ENCODE peak calls at places on chromosomes 3 and 15, in six cellular contexts. W is activated T-cell treated with anti-CD3 and anti-CD28 coated beads for 1 hour, P is GM10248, J is hepatocyte, D is Caki2, F is NCI-H345. K is an unnamed sample.

GRCh38 chr15:39657181-39657580 is 76.3 kb downstream of the THBS1 start:
- DNase-seq in W (no peak), P (no peak), J (no peak), D (no peak), F (no peak), K (no peak)

GRCh38 chr3:152183473-152183872 is 85.3 kb upstream of the MBNL1 start:
- DNase-seq in W (peak), P (peak), J (peak), D (peak), F (peak), K (peak)

GRCh38 chr15:75206803-75207617 is 5.3 kb downstream of the C15orf39 start:
- DNase-seq in W (no peak), P (no peak), J (no peak), D (no peak), F (no peak), K (no peak)

GRCh38 chr3:12663311-12663935 is 494 bp downstream of the RAF1 start:
- DNase-seq in W (peak), P (no peak), J (peak), D (no peak), F (no peak), K (peak)

GRCh38 chr3:194631696-194632095 is 1.5 kb downstream of the TMEM44 start:
- DNase-seq in W (no peak), P (no peak), J (no peak), D (no peak), F (no peak), K (no peak)

GRCh38 chr3:79167651-79168416 is 600.0 kb downstream of the ROBO1 start:
- DNase-seq in W (no peak), P (no peak), J (peak), D (peak), F (no peak), K (no peak)

GRCh38 chr15:70197318-70197944 is 99.7 kb upstream of the TLE3 start:
- DNase-seq in W (no peak), P (no peak), J (no peak), D (no peak), F (no peak), K (no peak)

GRCh38 chr3:195106418-195106906 is 164.5 kb downstream of the XXYLT1 start:
- DNase-seq in W (peak), P (peak), J (peak), D (no peak), F (peak), K (peak)

GRCh38 chr15:99486371-99487336 is 79.1 kb upstream of the MEF2A start:
- DNase-seq in W (no peak), P (no peak), J (peak), D (peak), F (peak), K (no peak)

GRCh38 chr15:83694538-83694937 is 40.6 kb downstream of the ADAMTSL3 start:
- DNase-seq in W (no peak), P (no peak), J (no peak), D (no peak), F (no peak), K (no peak)

GRCh38 chr15:51243774-51244173 is 94.6 kb downstream of the CYP19A1 start:
- DNase-seq in W (no peak), P (no peak), J (peak), D (no peak), F (no peak), K (no peak)

GRCh38 chr3:150765949-150766720 is 3.2 kb upstream of the SIAH2 start:
- DNase-seq in W (no peak), P (peak), J (no peak), D (no peak), F (no peak), K (no peak)

GRCh38 chr3:45140392-45140791 is 5.8 kb downstream of the CDCP1 start:
- DNase-seq in W (no peak), P (no peak), J (no peak), D (no peak), F (no peak), K (no peak)

GRCh38 chr3:151765685-151766084 is 32.0 kb downstream of the AADACL2 start:
- DNase-seq in W (no peak), P (no peak), J (no peak), D (no peak), F (no peak), K (no peak)

GRCh38 chr3:16606398-16606797 is 1.2 kb upstream of the DAZL start:
- DNase-seq in W (no peak), P (no peak), J (no peak), D (no peak), F (no peak), K (no peak)

GRCh38 chr15:93861956-93862741 is 369.2 kb upstream of the MCTP2 start:
- DNase-seq in W (no peak), P (no peak), J (peak), D (no peak), F (no peak), K (no peak)

GRCh38 chr3:184176377-184177330 is 2.0 kb downstream of the AP2M1 start:
- DNase-seq in W (no peak), P (no peak), J (peak), D (peak), F (no peak), K (no peak)